ENCODE peak calls at places on chromosomes 1 and 21, in nine cellular contexts. D is AG04450; I is fibroblast of villous mesenchyme; A is heart left ventricle; H is GM06990; M is mucosa of descending colon; R is CD4-positive, alpha-beta T cell; U is GM23338; X is cardiac muscle cell. V is an unnamed sample.

GRCh38 chr21:43196789-43197188 is 28.0 kb downstream of the CRYAA start:
- DNase-seq in A (peak; percentile 29), D (no peak), I (no peak), H (no peak), X (peak; percentile 56), M (peak; percentile 64), U (no peak), R (no peak), V (peak; percentile 45)

GRCh38 chr1:64215576-64215975 is 12.2 kb downstream of the UBE2U start:
- DNase-seq in M (no peak), R (no peak), D (no peak), A (no peak), U (no peak), I (no peak), X (no peak), H (no peak), V (no peak)

GRCh38 chr1:169925505-169926482 is 32.1 kb upstream of the SCYL3 start:
- DNase-seq in I (no peak), R (no peak), A (no peak), D (no peak), M (no peak), H (no peak), X (no peak), U (peak; percentile 22), V (peak; percentile 71)

GRCh38 chr1:215710340-215710971 is 143.4 kb downstream of the KCTD3 start:
- DNase-seq in H (no peak), D (no peak), X (peak; percentile 58), I (peak; percentile 61), U (peak; percentile 97), A (no peak), R (no peak), M (peak; percentile 37), V (no peak)

GRCh38 chr1:31723828-31724359 is 20.1 kb upstream of the COL16A1 start:
- DNase-seq in I (peak; percentile 84), U (peak; percentile 95), M (peak; percentile 88), X (peak; percentile 84), A (peak; percentile 80), R (peak; percentile 30), D (no peak), H (no peak), V (peak; percentile 62)

GRCh38 chr1:110384581-110385321 is 6.1 kb downstream of the SLC16A4 start:
- DNase-seq in R (no peak), X (no peak), D (no peak), U (no peak), M (peak; percentile 79), H (peak; percentile 55), I (no peak), A (no peak), V (no peak)

GRCh38 chr1:104853276-104853675 is 1103.6 kb downstream of the AMY1C start:
- DNase-seq in A (no peak), X (no peak), H (no peak), D (no peak), R (no peak), U (no peak), I (no peak), M (no peak), V (no peak)

GRCh38 chr1:12031039-12031980 is 12.0 kb downstream of the MIIP start:
- DNase-seq in D (no peak), A (no peak), M (peak; percentile 35), X (peak; percentile 51), R (no peak), I (peak; percentile 39), H (no peak), U (peak; percentile 64), V (peak; percentile 18)

GRCh38 chr1:204830671-204831585 is 39.7 kb upstream of the NFASC start:
- DNase-seq in I (no peak), H (no peak), U (peak; percentile 24), M (no peak), D (no peak), R (no peak), A (no peak), X (no peak), V (no peak)

GRCh38 chr1:10755977-10756521 is 40.4 kb downstream of the CASZ1 start:
- DNase-seq in D (no peak), R (peak; percentile 44), I (peak; percentile 17), M (peak; percentile 89), X (peak; percentile 49), U (no peak), A (peak; percentile 85), H (peak; percentile 21), V (peak; percentile 42)

GRCh38 chr1:98035587-98035986 is 114.8 kb upstream of the DPYD start:
- DNase-seq in M (no peak), X (peak; percentile 44), A (no peak), I (no peak), U (no peak), R (no peak), D (no peak), H (no peak), V (no peak)

GRCh38 chr1:201511925-201512539 is 5.1 kb upstream of the CSRP1 start:
- DNase-seq in I (peak; percentile 36), A (peak; percentile 82), X (peak; percentile 57), R (no peak), H (peak; percentile 71), D (no peak), U (peak; percentile 70), M (no peak), V (no peak)

GRCh38 chr21:44043613-44044012 is 31.5 kb downstream of the TRAPPC10 start:
- DNase-seq in M (no peak), X (no peak), I (no peak), U (no peak), D (no peak), H (no peak), R (no peak), A (no peak), V (no peak)

GRCh38 chr1:2324553-2325366 is 66.6 kb downstream of the MORN1 start:
- DNase-seq in R (no peak), A (no peak), U (no peak), X (no peak), H (no peak), I (no peak), M (no peak), D (no peak), V (no peak)

GRCh38 chr1:2327841-2328240 is 63.5 kb downstream of the MORN1 start:
- DNase-seq in I (no peak), R (no peak), H (no peak), D (no peak), X (no peak), U (no peak), M (no peak), A (no peak), V (no peak)

GRCh38 chr1:2323575-2323974 is 67.8 kb downstream of the MORN1 start:
- DNase-seq in X (no peak), R (no peak), D (no peak), U (no peak), A (no peak), M (no peak), H (no peak), I (no peak), V (no peak)

GRCh38 chr1:2328676-2329455 is 62.5 kb downstream of the MORN1 start:
- DNase-seq in R (no peak), A (no peak), D (no peak), X (no peak), M (no peak), U (no peak), H (no peak), I (no peak), V (no peak)

GRCh38 chr1:2326524-2326923 is 64.8 kb downstream of the MORN1 start:
- DNase-seq in H (no peak), R (no peak), M (no peak), D (no peak), A (no peak), U (no peak), I (no peak), X (no peak), V (no peak)
- TF ChIP-seq CTCF in H (no peak), R (no peak), M (no peak), D (no peak), A (no peak), U (no peak), I (no peak), X (no peak), V (no peak)

GRCh38 chr1:231418741-231419107 is 3.4 kb downstream of the EGLN1 start:
- DNase-seq in A (no peak), H (no peak), I (no peak), D (no peak), M (no peak), R (no peak), X (no peak), U (no peak), V (no peak)
- TF ChIP-seq CTCF in A (no peak), H (no peak), I (no peak), D (no peak), M (no peak), R (no peak), X (no peak), U (no peak), V (no peak)

GRCh38 chr1:241007668-241008067 is 349.3 kb downstream of the RGS7 start:
- DNase-seq in D (no peak), X (no peak), H (no peak), A (no peak), R (no peak), U (peak; percentile 23), I (no peak), M (peak; percentile 52), V (no peak)
- TF ChIP-seq CTCF in D (no peak), X (no peak), H (no peak), A (no peak), R (no peak), U (no peak), I (no peak), M (no peak), V (no peak)

GRCh38 chr1:43604192-43604591 is 45.8 kb upstream of the KDM4A start:
- DNase-seq in I (no peak), M (no peak), X (no peak), H (no peak), R (no peak), D (no peak), U (no peak), A (no peak), V (no peak)
- TF ChIP-seq CTCF in I (no peak), M (no peak), X (no peak), H (no peak), R (no peak), D (no peak), U (no peak), A (no peak), V (no peak)

GRCh38 chr1:209758360-209758759 is 2.5 kb downstream of the TRAF3IP3 start:
- DNase-seq in X (no peak), I (no peak), A (no peak), R (no peak), U (no peak), M (no peak), D (no peak), H (no peak), V (no peak)
- TF ChIP-seq CTCF in X (no peak), I (no peak), A (no peak), R (no peak), U (no peak), M (no peak), D (no peak), H (no peak), V (no peak)

DNA sequence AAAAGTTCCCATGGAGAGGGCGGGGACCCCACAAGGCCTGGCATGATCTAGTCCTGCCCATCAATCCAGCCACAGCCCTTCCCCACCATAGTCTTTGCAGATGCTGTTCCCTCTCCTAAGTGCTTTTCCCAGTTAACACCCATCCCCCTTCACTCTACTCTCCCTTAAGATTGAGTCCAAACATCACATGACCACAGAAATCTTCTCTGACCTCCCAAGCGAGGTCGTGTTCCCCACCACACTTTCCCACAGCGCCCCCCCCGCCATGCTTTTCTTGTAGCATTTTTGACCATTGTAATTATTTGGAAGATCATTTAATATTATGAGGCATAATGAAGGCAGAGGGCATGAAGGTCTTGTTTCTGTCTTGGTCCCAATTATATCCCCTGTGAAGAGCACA is 4.3 kb upstream of the HSPG2 start:
- DNase-seq in H (no peak), D (no peak), U (no peak), M (no peak), R (no peak), A (no peak), I (no peak), X (no peak), V (no peak)
- TF ChIP-seq CTCF in H (no peak), D (no peak), U (no peak), M (no peak), R (no peak), A (no peak), I (no peak), X (no peak), V (no peak)